ENCODE peak calls at places on chromosomes 12 and 14, in four cellular contexts. X is K562, N is A549, A is GM12878. K is an unnamed sample.

GRCh38 chr12:44874981-44875416 is 1.1 kb downstream of the NELL2 start:
- DNase-seq in X (no peak), N (peak), A (no peak), K (no peak)

GRCh38 chr14:32202468-32202865 is 602 bp downstream of the RNU6-8 start:
- DNase-seq in X (peak), N (peak), A (no peak), K (peak)

GRCh38 chr14:54935958-54936357 is 33.3 kb upstream of the GCH1 start:
- DNase-seq in X (no peak), N (no peak), A (no peak), K (no peak)

GRCh38 chr12:131892711-131893604 is 1.5 kb upstream of the ULK1 start:
- DNase-seq in X (no peak), N (no peak), A (no peak), K (no peak)

GRCh38 chr12:49296034-49296835 is 1.3 kb downstream of the PRPH start:
- DNase-seq in X (peak), N (peak), A (no peak), K (peak)

GRCh38 chr14:75204106-75204505 is 27.7 kb upstream of the TMED10 start:
- DNase-seq in X (no peak), N (no peak), A (no peak), K (no peak)

GRCh38 chr12:84361651-84362551 is 550.7 kb downstream of the SLC6A15 start:
- DNase-seq in X (no peak), N (no peak), A (no peak), K (no peak)

GRCh38 chr12:65125975-65126374 is 4.9 kb upstream of the WIF1 start:
- DNase-seq in X (peak), N (no peak), A (no peak), K (no peak)

GRCh38 chr12:47843226-47843980 is 23.7 kb upstream of the HDAC7 start:
- DNase-seq in X (no peak), N (no peak), A (no peak), K (no peak)

GRCh38 chr12:105742567-105742874 is 396.2 kb downstream of the NUAK1 start:
- DNase-seq in X (no peak), N (no peak), A (no peak), K (no peak)

GRCh38 chr14:28773917-28774691 is 7.5 kb downstream of the FOXG1 start:
- DNase-seq in X (peak), N (peak), A (no peak), K (no peak)

GRCh38 chr12:9244894-9245293 is 36.7 kb upstream of the PZP start:
- DNase-seq in X (no peak), N (peak), A (peak), K (no peak)

GRCh38 chr12:53931844-53932581 is 6.6 kb upstream of the HOXC13 start:
- DNase-seq in X (no peak), N (no peak), A (no peak), K (no peak)

GRCh38 chr12:2288471-2288870 is 235.7 kb downstream of the CACNA1C start:
- DNase-seq in X (no peak), N (no peak), A (no peak), K (no peak)

GRCh38 chr14:101853455-101854018 is 92.0 kb downstream of the PPP2R5C start:
- DNase-seq in X (no peak), N (no peak), A (no peak), K (no peak)

GRCh38 chr14:68899033-68899603 is 80.0 kb downstream of the ACTN1 start:
- DNase-seq in X (no peak), N (no peak), A (no peak), K (no peak)

GRCh38 chr12:15689751-15690191 is 99.4 kb downstream of the EPS8 start:
- DNase-seq in X (no peak), N (peak), A (no peak), K (no peak)

GRCh38 chr14:36671149-36671548 is 9.5 kb downstream of the PAX9 start:
- DNase-seq in X (no peak), N (no peak), A (no peak), K (no peak)

GRCh38 chr14:37603688-37604251 is 8.3 kb downstream of the TTC6 start:
- DNase-seq in X (no peak), N (no peak), A (no peak), K (no peak)

GRCh38 chr12:90020006-90020405 is 311.4 kb upstream of the ATP2B1 start:
- DNase-seq in X (no peak), N (no peak), A (no peak), K (no peak)

GRCh38 chr12:15851045-15851444 is 31.1 kb upstream of the STRAP start:
- DNase-seq in X (no peak), N (no peak), A (no peak), K (no peak)

GRCh38 chr14:55832122-55832911 is 252.3 kb downstream of the KTN1 start:
- DNase-seq in X (no peak), N (peak), A (no peak), K (no peak)

GRCh38 chr14:104084251-104085002 is 1.1 kb upstream of the ASPG start:
- DNase-seq in X (no peak), N (no peak), A (no peak), K (no peak)

GRCh38 chr12:6927379-6927991 is at the start of gene ATN1:
- DNase-seq in X (peak), N (peak), A (no peak), K (peak)

GRCh38 chr12:16112626-16113560 is 164.6 kb downstream of the SLC15A5 start:
- DNase-seq in X (peak), N (no peak), A (no peak), K (peak)

GRCh38 chr14:22252591-22253178 is 336.3 kb downstream of the DAD1 start:
- DNase-seq in X (no peak), N (no peak), A (no peak), K (no peak)

GRCh38 chr12:42238240-42239140 is at the start of gene YAF2:
- DNase-seq in X (peak), N (peak), A (peak), K (peak)

GRCh38 chr12:26317942-26318565 is 122.7 kb downstream of the SSPN start:
- DNase-seq in X (no peak), N (no peak), A (no peak), K (peak)

GRCh38 chr12:113912761-113913295 is 53.3 kb downstream of the RBM19 start:
- DNase-seq in X (peak), N (peak), A (no peak), K (peak)

GRCh38 chr14:28767851-28768548 is 1.4 kb downstream of the FOXG1 start:
- DNase-seq in X (peak), N (no peak), A (no peak), K (no peak)

GRCh38 chr12:124518051-124518932 is 49.1 kb downstream of the NCOR2 start:
- DNase-seq in X (peak), N (peak), A (no peak), K (no peak)
- TF ChIP-seq MAX in X (no peak), N (peak), A (no peak), K (no peak)

GRCh38 chr14:64880382-64881121 is 845 bp upstream of the SPTB start:
- DNase-seq in X (peak), N (peak), A (no peak), K (peak)
- TF ChIP-seq MYC in X (no peak), N (no peak), A (no peak), K (no peak)

GRCh38 chr14:31026076-31026394 is at the start of gene STRN3:
- DNase-seq in X (no peak), N (no peak), A (no peak), K (no peak)
- TF ChIP-seq POLR2A in X (peak), N (peak), A (peak), K (peak)

GRCh38 chr12:52407918-52408317 is 1.8 kb upstream of the KRT82 start:
- DNase-seq in X (peak), N (peak), A (no peak), K (no peak)
- TF ChIP-seq MAX in X (no peak), N (no peak), A (no peak), K (no peak)

DNA sequence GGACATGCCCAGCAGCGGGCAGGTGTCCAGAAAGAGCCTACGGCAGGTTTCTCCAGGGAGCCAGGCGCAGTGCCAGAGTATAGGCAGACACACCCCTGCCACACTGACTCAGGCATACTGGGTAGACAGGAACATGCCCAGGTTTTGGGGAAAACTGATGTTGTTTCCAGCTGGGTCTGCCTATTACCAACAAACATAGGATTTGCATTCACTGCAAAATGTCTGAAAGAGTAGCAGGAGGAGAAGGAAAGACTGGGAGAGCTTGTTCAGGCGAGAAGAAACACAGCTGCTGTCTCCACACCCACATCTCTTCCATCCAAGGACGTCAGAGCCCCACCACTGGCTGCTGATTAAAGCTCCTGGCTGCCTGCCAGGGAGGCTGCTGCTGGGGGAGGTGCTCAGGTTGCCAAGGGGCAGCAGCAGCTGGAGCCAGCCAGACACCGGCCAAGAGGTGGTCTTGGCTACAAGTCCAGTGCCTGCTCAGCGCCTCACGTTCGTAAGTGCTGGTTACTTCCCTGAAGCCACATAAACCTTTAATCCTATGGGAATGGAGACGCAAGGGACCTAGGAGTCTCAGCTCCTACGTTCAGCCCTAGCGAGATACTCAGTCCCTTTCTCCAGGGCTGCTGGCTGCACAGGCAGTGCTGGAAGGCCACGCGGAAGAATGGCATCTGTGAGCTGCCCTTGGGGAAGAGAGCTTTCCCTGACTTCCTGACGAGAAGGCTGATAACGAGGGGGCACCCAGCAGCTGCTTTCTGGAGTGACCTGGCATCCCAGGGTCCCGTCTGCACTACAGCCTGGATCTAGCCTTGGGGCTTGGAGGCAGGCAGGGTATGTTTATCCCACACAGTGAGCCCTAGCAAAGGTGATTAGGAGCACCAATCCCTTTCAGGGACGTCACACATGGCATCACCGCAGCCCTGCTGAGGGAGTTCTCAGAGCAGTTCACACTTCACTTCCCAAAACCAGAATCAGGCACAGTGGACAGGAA is 58.1 kb downstream of the PLEKHG3 start:
- DNase-seq in X (peak), N (peak), A (no peak), K (peak)
- TF ChIP-seq MYC in X (no peak), N (no peak), A (no peak), K (no peak)

K was measured in NB4.